ENCODE peak calls at places on chromosomes 16 and 17, in ten cellular contexts. B is iPS DF 6.9; X is small intestine; C is WERI-Rb-1; K is cardiac muscle cell; Q is NT2/D1; I is CD8-positive, alpha-beta T cell; Z is AG04450; J is fibroblast of lung; D is tibial artery. Y is an unnamed sample. For H3K27me3, the result is how much of the 10 kb centered on the place peaks cover.

GRCh38 chr17:66423436-66423922 is 121.1 kb downstream of the PRKCA start:
- DNase-seq in B (no peak), X (no peak), C (no peak), K (no peak), Q (no peak), I (no peak), Z (no peak), J (no peak), D (no peak), Y (no peak)

GRCh38 chr17:49691086-49691676 is 13.3 kb upstream of the SPOP start:
- DNase-seq in B (no peak), X (no peak), C (no peak), K (peak), Q (no peak), I (no peak), Z (no peak), J (no peak), D (peak), Y (no peak)

GRCh38 chr17:72861811-72862210 is 230.7 kb downstream of the SLC39A11 start:
- DNase-seq in B (no peak), X (no peak), C (no peak), K (no peak), Q (no peak), I (no peak), Z (no peak), J (no peak), D (no peak), Y (no peak)

GRCh38 chr17:67386965-67387551 is 10.0 kb downstream of the PITPNC1 start:
- DNase-seq in B (no peak), X (peak), C (peak), K (peak), Q (no peak), I (peak), Z (no peak), J (peak), D (no peak), Y (peak)

GRCh38 chr16:919658-920631 is 50.8 kb downstream of the LMF1 start:
- DNase-seq in B (no peak), X (no peak), C (no peak), K (peak), Q (no peak), I (no peak), Z (no peak), J (peak), D (peak), Y (no peak)

GRCh38 chr16:11256657-11257130 is 690 bp upstream of the SOCS1 start:
- DNase-seq in B (no peak), X (peak), C (peak), K (peak), Q (no peak), I (no peak), Z (no peak), J (peak), D (peak), Y (peak)

GRCh38 chr17:32813021-32813420 is 63.9 kb downstream of the MYO1D start:
- DNase-seq in B (no peak), X (no peak), C (no peak), K (peak), Q (no peak), I (no peak), Z (no peak), J (peak), D (no peak), Y (no peak)

GRCh38 chr16:58451945-58452401 is 48.0 kb upstream of the NDRG4 start:
- DNase-seq in B (no peak), X (no peak), C (no peak), K (peak), Q (no peak), I (no peak), Z (no peak), J (peak), D (no peak), Y (no peak)

GRCh38 chr17:71764507-71764906 is 356.3 kb upstream of the SOX9 start:
- DNase-seq in B (peak), X (peak), C (peak), K (peak), Q (peak), I (no peak), Z (no peak), J (peak), D (no peak), Y (peak)

GRCh38 chr17:71975998-71976649 is 144.7 kb upstream of the SOX9 start:
- DNase-seq in B (no peak), X (no peak), C (no peak), K (peak), Q (no peak), I (no peak), Z (peak), J (peak), D (peak), Y (peak)

GRCh38 chr16:85153046-85153445 is 40.8 kb upstream of the CIBAR2 start:
- DNase-seq in B (no peak), X (no peak), C (no peak), K (no peak), Q (no peak), I (no peak), Z (no peak), J (no peak), D (no peak), Y (no peak)

GRCh38 chr16:67967183-67967955 is 1.1 kb downstream of the SLC12A4 start:
- DNase-seq in B (no peak), X (no peak), C (no peak), K (no peak), Q (no peak), I (peak), Z (no peak), J (no peak), D (no peak), Y (no peak)

GRCh38 chr17:53626286-53626685 is 196.4 kb upstream of the KIF2B start:
- DNase-seq in B (no peak), X (no peak), C (no peak), K (peak), Q (no peak), I (no peak), Z (no peak), J (peak), D (no peak), Y (no peak)

GRCh38 chr17:9767432-9767991 is 23.9 kb downstream of the DHRS7C start:
- DNase-seq in B (no peak), X (no peak), C (no peak), K (no peak), Q (no peak), I (no peak), Z (no peak), J (no peak), D (no peak), Y (no peak)

GRCh38 chr17:2786176-2786881 is 9.9 kb upstream of the RAP1GAP2 start:
- DNase-seq in B (peak), X (peak), C (peak), K (peak), Q (peak), I (peak), Z (peak), J (peak), D (peak), Y (peak)

GRCh38 chr17:28961391-28961790 is 10.1 kb upstream of the PHF12 start:
- DNase-seq in B (no peak), X (no peak), C (no peak), K (no peak), Q (no peak), I (no peak), Z (no peak), J (no peak), D (no peak), Y (no peak)

GRCh38 chr16:59021751-59022150 is 287.6 kb upstream of the GOT2 start:
- DNase-seq in B (no peak), X (no peak), C (no peak), K (no peak), Q (no peak), I (no peak), Z (no peak), J (peak), D (no peak), Y (no peak)

GRCh38 chr16:86580063-86580797 is 1.9 kb downstream of the FOXL1 start:
- DNase-seq in B (no peak), X (no peak), C (no peak), K (no peak), Q (no peak), I (no peak), Z (no peak), J (peak), D (no peak), Y (no peak)

GRCh38 chr16:86578499-86579267 is at the start of gene FOXL1:
- DNase-seq in B (no peak), X (no peak), C (no peak), K (peak), Q (no peak), I (no peak), Z (peak), J (no peak), D (no peak), Y (no peak)

GRCh38 chr16:86579268-86580062 is 1.1 kb downstream of the FOXL1 start:
- DNase-seq in B (no peak), X (no peak), C (no peak), K (peak), Q (no peak), I (no peak), Z (no peak), J (no peak), D (no peak), Y (no peak)

GRCh38 chr16:86581458-86581857 is 3.1 kb downstream of the FOXL1 start:
- DNase-seq in B (no peak), X (no peak), C (no peak), K (no peak), Q (no peak), I (no peak), Z (no peak), J (no peak), D (no peak), Y (no peak)

DNA sequence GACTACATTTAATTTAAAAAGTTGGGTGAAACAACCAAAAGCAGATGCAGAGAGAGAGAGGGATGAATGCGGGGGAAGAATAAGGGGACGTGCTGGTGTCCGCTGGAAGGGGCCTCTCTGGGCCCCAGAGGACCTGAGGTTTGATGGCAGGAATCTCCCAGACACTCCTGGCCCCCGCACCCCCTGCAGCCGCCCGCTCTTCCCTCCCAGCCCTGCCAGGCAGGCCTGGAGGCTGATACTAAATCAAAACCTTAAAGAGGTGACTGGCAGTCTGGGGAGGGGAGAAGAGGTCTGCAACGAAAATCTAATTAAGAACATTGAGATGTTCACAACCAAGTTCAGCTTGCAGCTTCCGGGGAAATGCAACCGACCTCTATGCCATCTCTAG is 2.4 kb downstream of the FOXL1 start:
- DNase-seq in B (no peak), X (no peak), C (no peak), K (no peak), Q (no peak), I (no peak), Z (no peak), J (no peak), D (no peak), Y (no peak)
- H3K27me3 ChIP-seq in B (under half), X (under half), C (under half), K (half or more), Q (half or more), I (under half), Z (under half), J (under half), D (under half), Y (under half)

GRCh38 chr17:15883617-15884111 is 61.3 kb upstream of the ADORA2B start:
- DNase-seq in B (no peak), X (no peak), C (no peak), K (peak), Q (no peak), I (no peak), Z (peak), J (peak), D (no peak), Y (no peak)
- H3K27me3 ChIP-seq in B (under half), X (under half), C (under half), K (under half), Q (under half), I (under half), Z (under half), J (under half), D (under half), Y (under half)

DNA sequence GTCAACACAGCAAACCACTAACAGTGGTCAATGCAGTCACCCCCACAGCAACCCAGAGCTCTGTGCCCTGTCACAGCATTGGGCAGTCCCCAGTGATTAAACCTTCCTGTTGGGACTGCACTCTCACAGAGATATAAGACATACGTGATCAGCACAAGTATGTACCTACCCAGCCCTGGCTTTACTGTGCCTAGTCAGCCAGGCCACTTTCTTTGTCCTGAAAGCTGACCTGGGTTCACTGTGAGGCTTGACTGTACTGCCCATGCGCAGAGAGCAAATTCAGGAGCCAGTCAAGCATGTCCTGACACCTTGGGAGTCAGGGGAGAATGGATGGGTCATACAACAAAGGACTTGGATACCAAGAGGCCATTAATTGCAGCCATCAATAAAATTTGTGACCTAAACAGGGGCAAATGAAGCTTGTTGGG is 10.9 kb upstream of the TMEM170A start:
- DNase-seq in B (no peak), X (no peak), C (no peak), K (no peak), Q (no peak), I (no peak), Z (no peak), J (no peak), D (no peak), Y (no peak)
- H3K27me3 ChIP-seq in B (under half), X (under half), C (under half), K (under half), Q (under half), I (under half), Z (under half), J (under half), D (under half), Y (under half)

DNA sequence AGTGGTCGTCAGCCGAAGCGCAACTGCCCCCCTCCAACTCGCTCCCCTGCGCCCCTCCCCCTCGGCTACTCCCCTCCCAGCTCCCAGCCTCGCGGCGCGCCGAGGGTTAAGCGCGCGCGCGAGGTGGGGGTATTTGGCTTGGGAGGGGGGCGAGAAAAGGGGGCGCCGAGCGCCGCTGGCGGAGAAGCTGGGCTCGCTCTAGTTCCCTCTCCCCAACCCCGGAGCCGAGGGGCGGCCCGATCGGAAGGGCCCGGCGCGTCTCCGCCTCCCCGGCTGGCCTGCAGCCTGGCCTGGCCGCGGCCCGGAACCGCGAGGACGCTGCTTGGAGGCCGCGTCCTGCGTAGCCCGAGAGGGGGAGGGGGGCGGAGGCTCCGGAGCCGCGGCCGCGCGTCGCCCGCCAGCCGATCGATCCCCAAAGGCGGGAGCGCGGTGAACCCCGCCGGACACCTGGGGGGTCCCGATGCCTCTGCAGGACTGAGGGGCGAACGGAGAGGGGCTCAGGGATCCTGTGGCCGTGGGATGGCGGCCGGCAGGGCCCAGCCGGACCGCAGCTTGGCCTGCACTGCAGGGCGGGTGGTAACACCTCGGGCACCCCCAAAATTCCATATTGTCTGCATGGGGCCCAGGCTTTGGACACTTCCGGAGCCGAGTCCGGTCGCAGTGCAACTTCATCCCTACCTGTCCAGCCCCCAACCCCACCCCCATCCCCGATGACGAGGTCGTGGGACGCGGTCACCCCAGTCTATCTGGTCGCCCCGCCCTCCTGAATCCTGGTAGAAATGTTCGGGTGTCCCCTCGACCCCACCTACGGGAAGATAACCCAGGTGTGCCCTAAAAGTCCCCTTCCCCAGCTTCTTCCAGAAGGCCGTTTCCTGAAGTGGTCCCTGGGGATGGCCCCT is 4.9 kb upstream of the CBX4 start:
- DNase-seq in B (no peak), X (peak), C (peak), K (peak), Q (no peak), I (peak), Z (no peak), J (peak), D (peak), Y (peak)
- H3K27me3 ChIP-seq in B (half or more), X (under half), C (under half), K (half or more), Q (half or more), I (under half), Z (under half), J (under half), D (under half), Y (under half)

GRCh38 chr17:7107012-7107754 is 7.4 kb downstream of the ASGR2 start:
- DNase-seq in B (no peak), X (peak), C (peak), K (no peak), Q (no peak), I (no peak), Z (no peak), J (no peak), D (no peak), Y (no peak)
- H3K27me3 ChIP-seq in B (under half), X (under half), C (under half), K (under half), Q (under half), I (under half), Z (under half), J (under half), D (under half), Y (under half)

GRCh38 chr16:15855704-15856003 is 1.2 kb downstream of the MYH11 start:
- DNase-seq in B (no peak), X (no peak), C (no peak), K (no peak), Q (no peak), I (no peak), Z (no peak), J (no peak), D (no peak), Y (no peak)

GRCh38 chr16:15858921-15859668 is 2.3 kb upstream of the MYH11 start:
- DNase-seq in B (no peak), X (no peak), C (no peak), K (no peak), Q (no peak), I (no peak), Z (no peak), J (no peak), D (no peak), Y (no peak)

GRCh38 chr16:15856217-15856616 is 611 bp downstream of the MYH11 start:
- DNase-seq in B (no peak), X (no peak), C (no peak), K (no peak), Q (no peak), I (no peak), Z (no peak), J (no peak), D (no peak), Y (no peak)

GRCh38 chr16:15857779-15858560 is 1.1 kb upstream of the MYH11 start:
- DNase-seq in B (no peak), X (no peak), C (peak), K (peak), Q (peak), I (no peak), Z (no peak), J (peak), D (peak), Y (peak)

GRCh38 chr16:15856901-15857778 is at the start of gene MYH11:
- DNase-seq in B (no peak), X (no peak), C (no peak), K (no peak), Q (peak), I (no peak), Z (no peak), J (no peak), D (peak), Y (no peak)
- H3K27me3 ChIP-seq in B (under half), X (under half), C (under half), K (half or more), Q (half or more), I (under half), Z (under half), J (under half), D (under half), Y (under half)

GRCh38 chr17:47853616-47854015 is 2.7 kb upstream of the SP6 start:
- DNase-seq in B (no peak), X (no peak), C (no peak), K (no peak), Q (no peak), I (no peak), Z (no peak), J (no peak), D (no peak), Y (no peak)
- H3K27me3 ChIP-seq in B (under half), X (under half), C (under half), K (under half), Q (half or more), I (under half), Z (half or more), J (under half), D (under half), Y (under half)

GRCh38 chr16:15524966-15525365 is 90.6 kb downstream of the BMERB1 start:
- DNase-seq in B (no peak), X (no peak), C (no peak), K (no peak), Q (no peak), I (no peak), Z (no peak), J (no peak), D (no peak), Y (no peak)

GRCh38 chr16:15521758-15522509 is 87.5 kb downstream of the BMERB1 start:
- DNase-seq in B (no peak), X (no peak), C (no peak), K (peak), Q (no peak), I (no peak), Z (no peak), J (peak), D (peak), Y (no peak)

GRCh38 chr16:15526097-15526496 is 91.7 kb downstream of the BMERB1 start:
- DNase-seq in B (no peak), X (no peak), C (no peak), K (no peak), Q (no peak), I (no peak), Z (no peak), J (no peak), D (no peak), Y (no peak)

GRCh38 chr16:15523092-15523541 is 88.7 kb downstream of the BMERB1 start:
- DNase-seq in B (no peak), X (peak), C (no peak), K (no peak), Q (no peak), I (no peak), Z (no peak), J (no peak), D (peak), Y (peak)

DNA sequence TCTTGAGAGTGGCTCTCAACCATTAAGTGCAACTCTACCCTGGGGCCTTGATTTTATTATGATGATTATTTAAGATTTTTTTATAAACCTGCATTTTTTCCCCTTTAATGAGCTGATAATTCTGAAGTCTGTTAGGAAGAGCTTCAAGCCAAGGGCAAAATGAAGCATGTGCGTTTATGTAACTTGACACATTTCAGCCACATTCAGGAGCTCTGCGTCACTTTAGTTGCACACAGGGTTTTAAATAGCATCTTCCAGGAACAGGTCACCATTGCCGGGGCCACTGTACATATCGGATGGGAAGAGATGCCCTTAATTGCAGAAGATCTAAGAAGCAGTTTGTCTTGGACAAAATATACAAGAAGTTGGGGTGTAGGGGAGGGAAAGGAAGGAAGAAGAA is 89.6 kb downstream of the BMERB1 start:
- DNase-seq in B (no peak), X (no peak), C (no peak), K (no peak), Q (no peak), I (no peak), Z (no peak), J (no peak), D (no peak), Y (no peak)
- H3K27me3 ChIP-seq in B (under half), X (under half), C (under half), K (under half), Q (under half), I (under half), Z (under half), J (under half), D (under half), Y (under half)

GRCh38 chr17:60604686-60605334 is 4.8 kb downstream of the PPM1D start:
- DNase-seq in B (no peak), X (no peak), C (no peak), K (peak), Q (no peak), I (no peak), Z (no peak), J (peak), D (peak), Y (peak)
- H3K27me3 ChIP-seq in B (under half), X (under half), C (under half), K (under half), Q (under half), I (under half), Z (under half), J (under half), D (under half), Y (under half)

GRCh38 chr17:81815646-81815985 is 11.7 kb downstream of the GCGR start:
- DNase-seq in B (no peak), X (peak), C (no peak), K (no peak), Q (no peak), I (no peak), Z (no peak), J (no peak), D (no peak), Y (no peak)
- H3K27me3 ChIP-seq in B (under half), X (under half), C (under half), K (under half), Q (under half), I (under half), Z (under half), J (under half), D (under half), Y (under half)